ENCODE peak calls at places on chromosomes 4 and X, in nine cellular contexts. F is gastrocnemius medialis; C is heart right ventricle; B is CD4-positive, alpha-beta memory T cell; K is NT2/D1; L is lower lobe of right lung; V is aorta; Y is tibial nerve; H is effector memory CD4-positive, alpha-beta T cell. N is an unnamed sample. For H3K27me3 and H3K4me1, the result is how much of the 10 kb centered on the place peaks cover.

GRCh38 chrX:122363112-122363511 is 821.0 kb upstream of the GRIA3 start:
- DNase-seq in F (no peak), C (no peak), B (no peak), K (no peak), L (no peak), V (no peak), Y (no peak), H (no peak), N (no peak)

GRCh38 chr4:130147618-130148017 is 1051.7 kb downstream of the C4orf33 start:
- DNase-seq in F (no peak), C (no peak), B (no peak), K (peak), L (no peak), V (no peak), Y (no peak), H (no peak), N (no peak)

GRCh38 chr4:127686656-127687055 is 43.5 kb upstream of the SLC25A31 start:
- DNase-seq in F (no peak), C (no peak), B (no peak), K (no peak), L (no peak), V (no peak), Y (no peak), H (no peak), N (no peak)

GRCh38 chrX:51837926-51838325 is 55.5 kb upstream of the MAGED1 start:
- DNase-seq in F (peak), C (peak), B (no peak), K (no peak), L (no peak), V (no peak), Y (peak), H (no peak), N (no peak)

GRCh38 chrX:45683914-45684313 is 483.2 kb upstream of the DIPK2B start:
- DNase-seq in F (no peak), C (no peak), B (no peak), K (no peak), L (no peak), V (no peak), Y (no peak), H (no peak), N (no peak)

GRCh38 chrX:6861456-6861855 is 286.1 kb upstream of the STS start:
- DNase-seq in F (no peak), C (no peak), B (no peak), K (no peak), L (no peak), V (no peak), Y (no peak), H (no peak), N (no peak)

GRCh38 chr4:52551487-52551886 is 107.6 kb downstream of the USP46 start:
- DNase-seq in F (no peak), C (peak), B (no peak), K (no peak), L (no peak), V (no peak), Y (no peak), H (no peak), N (no peak)

GRCh38 chr4:13706716-13707115 is 79.2 kb upstream of the BOD1L1 start:
- DNase-seq in F (no peak), C (no peak), B (no peak), K (no peak), L (no peak), V (no peak), Y (no peak), H (no peak), N (no peak)

GRCh38 chrX:21756785-21757529 is 959 bp downstream of the SMPX start:
- DNase-seq in F (peak), C (no peak), B (no peak), K (no peak), L (no peak), V (no peak), Y (no peak), H (no peak), N (no peak)

GRCh38 chr4:80913381-80913780 is 117.1 kb upstream of the BMP3 start:
- DNase-seq in F (no peak), C (no peak), B (no peak), K (no peak), L (no peak), V (no peak), Y (no peak), H (no peak), N (no peak)

GRCh38 chr4:48904541-48905142 is 1.9 kb downstream of the OCIAD2 start:
- DNase-seq in F (no peak), C (no peak), B (no peak), K (no peak), L (no peak), V (no peak), Y (no peak), H (no peak), N (no peak)

GRCh38 chrX:38879631-38880220 is 78.5 kb downstream of the MID1IP1 start:
- DNase-seq in F (no peak), C (peak), B (peak), K (no peak), L (no peak), V (no peak), Y (no peak), H (no peak), N (no peak)

GRCh38 chr4:39975488-39976089 is 2.1 kb downstream of the PDS5A start:
- DNase-seq in F (no peak), C (no peak), B (no peak), K (no peak), L (no peak), V (no peak), Y (no peak), H (no peak), N (no peak)

GRCh38 chr4:175457956-175458355 is 354.1 kb downstream of the GPM6A start:
- DNase-seq in F (no peak), C (no peak), B (no peak), K (no peak), L (no peak), V (no peak), Y (no peak), H (no peak), N (no peak)

GRCh38 chrX:137574102-137574783 is 8.3 kb downstream of the ZIC3 start:
- DNase-seq in F (no peak), C (no peak), B (no peak), K (no peak), L (no peak), V (no peak), Y (no peak), H (no peak), N (no peak)
- H3K27me3 ChIP-seq in F (half or more), C (half or more), B (under half), K (under half), L (under half), V (under half), Y (half or more), H (under half), N (under half)

GRCh38 chr4:10102981-10103330 is 13.6 kb downstream of the WDR1 start:
- DNase-seq in F (no peak), C (no peak), B (no peak), K (no peak), L (no peak), V (no peak), Y (no peak), H (no peak), N (no peak)
- H3K4me1 ChIP-seq in F (half or more), C (half or more), B (half or more), K (under half), L (half or more), V (under half), Y (half or more), H (half or more), N (half or more)

GRCh38 chr4:1408418-1408817 is 2.2 kb upstream of the NKX1-1 start:
- DNase-seq in F (no peak), C (no peak), B (no peak), K (no peak), L (peak), V (no peak), Y (no peak), H (no peak), N (no peak)

GRCh38 chr4:1409806-1410425 is 3.7 kb upstream of the NKX1-1 start:
- DNase-seq in F (no peak), C (no peak), B (no peak), K (no peak), L (peak), V (no peak), Y (no peak), H (no peak), N (no peak)

GRCh38 chr4:1407657-1408333 is 1.6 kb upstream of the NKX1-1 start:
- DNase-seq in F (no peak), C (no peak), B (no peak), K (no peak), L (peak), V (no peak), Y (no peak), H (no peak), N (no peak)

GRCh38 chr4:1410491-1411325 is 4.5 kb upstream of the NKX1-1 start:
- DNase-seq in F (no peak), C (peak), B (peak), K (peak), L (peak), V (peak), Y (no peak), H (no peak), N (no peak)

DNA sequence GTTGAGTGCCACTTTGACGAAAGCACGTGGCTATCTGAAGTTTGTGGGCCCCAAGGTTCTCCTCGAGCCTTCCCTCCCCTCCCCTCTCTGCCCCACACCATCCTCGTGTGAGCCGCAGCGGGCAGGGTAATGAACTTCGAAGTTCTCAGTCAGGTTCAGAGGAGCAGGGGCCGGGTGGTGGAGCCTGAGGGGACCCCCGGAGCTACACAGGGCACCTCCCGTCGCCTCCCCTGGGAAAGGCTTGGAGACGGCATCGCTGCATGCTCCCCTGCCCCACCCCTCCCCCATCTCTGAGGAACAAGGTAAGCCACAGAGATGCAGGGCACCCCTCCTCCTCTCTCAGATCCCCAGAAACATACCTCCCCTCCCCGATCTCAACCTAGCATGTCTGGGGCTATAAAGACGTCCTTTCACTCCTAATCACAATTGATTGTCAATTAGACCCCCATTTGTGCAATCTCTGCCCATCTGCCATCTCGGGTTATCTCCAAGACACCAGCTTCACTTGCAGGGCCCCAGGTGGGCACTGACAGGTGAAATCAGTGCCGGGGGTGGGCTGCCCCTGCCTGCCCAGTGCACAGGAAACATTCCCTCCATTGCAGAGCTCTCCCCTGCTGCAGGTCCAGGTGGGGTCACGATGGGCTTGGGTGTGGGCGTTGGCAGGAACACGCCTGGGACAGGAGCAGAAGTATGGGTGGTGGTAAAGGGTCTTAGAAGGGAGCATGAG is 3.0 kb upstream of the NKX1-1 start:
- DNase-seq in F (no peak), C (no peak), B (no peak), K (no peak), L (peak), V (no peak), Y (no peak), H (no peak), N (no peak)
- H3K27me3 ChIP-seq in F (half or more), C (half or more), B (under half), K (half or more), L (half or more), V (under half), Y (half or more), H (half or more), N (half or more)

DNA sequence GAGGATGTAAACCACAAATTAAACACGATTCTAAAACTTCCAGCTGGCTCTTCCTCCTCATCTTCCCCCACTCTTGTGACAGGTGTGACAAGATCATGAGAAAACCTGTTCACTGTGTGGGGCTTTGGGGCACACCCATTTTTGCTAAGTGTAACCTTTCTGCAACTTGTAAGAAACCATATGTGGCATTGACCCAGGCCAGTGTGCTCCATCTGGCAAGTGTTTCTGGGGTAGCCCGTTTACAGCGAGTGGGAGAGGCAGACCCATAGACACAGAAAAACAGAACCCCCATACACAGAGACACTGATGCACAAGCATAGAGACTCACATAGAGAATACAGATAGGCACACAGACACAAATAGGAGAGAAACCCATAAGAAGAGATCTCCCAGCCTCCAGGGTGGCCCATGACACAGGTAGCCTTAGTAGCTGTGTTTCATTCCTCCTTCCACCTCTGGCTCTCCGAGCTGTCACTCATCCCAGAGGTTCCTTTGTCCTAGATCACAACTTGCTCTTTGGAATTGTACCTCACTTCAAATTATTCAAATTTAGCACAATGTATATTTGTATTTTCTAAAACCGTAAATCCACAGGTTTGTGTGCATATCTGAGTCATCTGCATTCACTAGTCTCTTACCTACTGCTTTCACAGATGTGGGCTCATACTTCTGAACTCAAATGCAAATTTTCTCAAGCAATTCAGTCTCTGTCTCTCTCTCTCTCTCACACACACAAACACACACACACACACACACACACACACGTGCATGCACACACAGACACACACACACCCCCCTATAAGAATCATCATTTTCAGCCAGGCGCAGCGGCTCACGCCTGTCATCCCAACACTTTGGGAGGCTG is 114.4 kb downstream of the SH3KBP1 start:
- DNase-seq in F (no peak), C (no peak), B (no peak), K (no peak), L (no peak), V (no peak), Y (no peak), H (no peak), N (no peak)
- H3K4me1 ChIP-seq in F (under half), C (under half), B (half or more), K (under half), L (under half), V (under half), Y (under half), H (under half), N (under half)

GRCh38 chrX:69388526-69388925 is 115.6 kb upstream of the NALF2 start:
- DNase-seq in F (no peak), C (no peak), B (no peak), K (no peak), L (no peak), V (peak), Y (peak), H (no peak), N (no peak)

GRCh38 chrX:69389221-69389620 is 114.9 kb upstream of the NALF2 start:
- DNase-seq in F (no peak), C (no peak), B (no peak), K (no peak), L (no peak), V (no peak), Y (no peak), H (no peak), N (no peak)

GRCh38 chrX:69386681-69387080 is 117.4 kb upstream of the NALF2 start:
- DNase-seq in F (no peak), C (no peak), B (no peak), K (no peak), L (no peak), V (no peak), Y (no peak), H (no peak), N (no peak)

GRCh38 chrX:69387559-69388487 is 116.3 kb upstream of the NALF2 start:
- DNase-seq in F (no peak), C (peak), B (peak), K (peak), L (peak), V (no peak), Y (peak), H (no peak), N (no peak)
- H3K27me3 ChIP-seq in F (under half), C (under half), B (under half), K (under half), L (under half), V (under half), Y (under half), H (under half), N (under half)

DNA sequence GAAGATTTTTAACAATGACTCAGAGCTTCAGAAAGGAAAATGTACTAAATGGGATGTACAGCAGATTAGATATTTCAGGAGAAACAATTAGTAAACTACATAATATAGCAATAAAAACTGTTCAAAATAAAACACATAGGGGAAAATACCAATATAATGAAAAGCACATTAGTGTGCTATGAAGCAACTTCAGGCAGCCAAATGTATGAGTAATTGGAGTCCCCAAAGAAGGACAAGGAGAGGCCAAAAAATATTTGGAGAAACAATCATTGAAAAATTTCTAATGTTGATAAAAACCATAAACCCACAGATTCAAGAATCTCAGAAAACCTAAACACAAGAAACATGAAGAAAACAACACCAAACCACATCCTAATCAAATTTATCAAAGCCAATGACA is 129.3 kb upstream of the CHRDL1 start:
- DNase-seq in F (no peak), C (no peak), B (no peak), K (no peak), L (no peak), V (no peak), Y (no peak), H (no peak), N (no peak)
- H3K4me1 ChIP-seq in F (under half), C (under half), B (under half), K (under half), L (under half), V (under half), Y (under half), H (under half), N (under half)

GRCh38 chrX:117854806-117855205 is 261.8 kb downstream of the KLHL13 start:
- DNase-seq in F (no peak), C (no peak), B (no peak), K (no peak), L (no peak), V (no peak), Y (no peak), H (no peak), N (no peak)

GRCh38 chrX:117860517-117860916 is 256.1 kb downstream of the KLHL13 start:
- DNase-seq in F (no peak), C (no peak), B (no peak), K (no peak), L (no peak), V (no peak), Y (no peak), H (no peak), N (no peak)
- H3K27me3 ChIP-seq in F (under half), C (under half), B (under half), K (under half), L (under half), V (under half), Y (under half), H (under half), N (under half)

GRCh38 chr4:143351149-143351691 is 14.5 kb downstream of the GAB1 start:
- DNase-seq in F (no peak), C (no peak), B (no peak), K (no peak), L (no peak), V (no peak), Y (no peak), H (no peak), N (no peak)
- H3K4me1 ChIP-seq in F (half or more), C (half or more), B (under half), K (under half), L (half or more), V (under half), Y (half or more), H (under half), N (under half)

DNA sequence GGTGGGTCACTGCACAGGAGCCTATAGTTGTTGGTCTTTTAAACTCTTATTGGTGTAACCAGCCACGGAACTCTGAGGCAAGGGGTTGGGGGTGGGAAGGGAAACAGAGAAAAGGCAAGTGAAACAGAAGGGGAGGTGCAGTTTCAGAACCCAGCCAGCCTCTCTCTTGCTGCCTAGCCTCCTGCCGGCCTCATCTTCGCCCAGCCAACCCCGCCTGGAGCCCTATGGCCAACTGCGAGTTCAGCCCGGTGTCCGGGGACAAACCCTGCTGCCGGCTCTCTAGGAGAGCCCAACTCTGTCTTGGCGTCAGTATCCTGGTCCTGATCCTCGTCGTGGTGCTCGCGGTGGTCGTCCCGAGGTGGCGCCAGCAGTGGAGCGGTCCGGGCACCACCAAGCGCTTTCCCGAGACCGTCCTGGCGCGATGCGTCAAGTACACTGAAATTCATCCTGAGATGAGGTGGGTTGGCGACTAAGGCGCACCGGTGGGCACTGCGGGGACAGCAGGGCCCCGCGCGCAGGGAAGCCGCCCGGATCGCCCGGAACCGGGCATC is at the start of gene CD38:
- DNase-seq in F (peak), C (peak), B (no peak), K (no peak), L (peak), V (peak), Y (no peak), H (no peak), N (no peak)
- H3K27me3 ChIP-seq in F (under half), C (under half), B (under half), K (half or more), L (under half), V (under half), Y (under half), H (under half), N (under half)

N was measured in RWPE2.